ENCODE peak calls at places on chromosomes 2 and 18, in six cellular contexts. F, R, X, J, G and V are unnamed samples.

GRCh38 chr2:235026137-235026536 is 74.3 kb downstream of the SH3BP4 start:
- DNase-seq in F (no peak), R (peak), X (no peak), J (no peak), G (no peak), V (no peak)

GRCh38 chr2:233303252-233303651 is 4.4 kb upstream of the SAG start:
- DNase-seq in F (no peak), R (no peak), X (peak), J (no peak), G (no peak), V (peak)

GRCh38 chr2:50785781-50786180 is 246.2 kb downstream of the NRXN1 start:
- DNase-seq in F (no peak), R (no peak), X (no peak), J (no peak), G (no peak), V (no peak)

GRCh38 chr2:166651080-166651675 is 157.1 kb upstream of the SCN7A start:
- DNase-seq in F (no peak), R (peak), X (no peak), J (no peak), G (no peak), V (no peak)

GRCh38 chr2:146461068-146461467 is 1383.8 kb upstream of the ACVR2A start:
- DNase-seq in F (no peak), R (no peak), X (no peak), J (no peak), G (no peak), V (no peak)

GRCh38 chr2:217218269-217219140 is 358.6 kb upstream of the TNP1 start:
- DNase-seq in F (no peak), R (no peak), X (no peak), J (no peak), G (no peak), V (no peak)

GRCh38 chr2:16664052-16664731 is 1.4 kb downstream of the CYRIA start:
- DNase-seq in F (no peak), R (no peak), X (peak), J (peak), G (no peak), V (peak)

GRCh38 chr2:151728736-151729415 is 5.4 kb downstream of the NEB start:
- DNase-seq in F (no peak), R (no peak), X (no peak), J (no peak), G (no peak), V (peak)

GRCh38 chr18:13269599-13270011 is 51.0 kb downstream of the LDLRAD4 start:
- DNase-seq in F (no peak), R (no peak), X (no peak), J (no peak), G (no peak), V (no peak)

GRCh38 chr2:178914259-178914849 is 107.1 kb upstream of the TTN start:
- DNase-seq in F (peak), R (peak), X (peak), J (peak), G (peak), V (peak)

GRCh38 chr2:239727776-239728600 is 297.2 kb downstream of the NDUFA10 start:
- DNase-seq in F (no peak), R (no peak), X (no peak), J (no peak), G (no peak), V (no peak)

GRCh38 chr2:113157108-113157896 is 16.5 kb upstream of the PSD4 start:
- DNase-seq in F (no peak), R (no peak), X (no peak), J (peak), G (peak), V (peak)

DNA sequence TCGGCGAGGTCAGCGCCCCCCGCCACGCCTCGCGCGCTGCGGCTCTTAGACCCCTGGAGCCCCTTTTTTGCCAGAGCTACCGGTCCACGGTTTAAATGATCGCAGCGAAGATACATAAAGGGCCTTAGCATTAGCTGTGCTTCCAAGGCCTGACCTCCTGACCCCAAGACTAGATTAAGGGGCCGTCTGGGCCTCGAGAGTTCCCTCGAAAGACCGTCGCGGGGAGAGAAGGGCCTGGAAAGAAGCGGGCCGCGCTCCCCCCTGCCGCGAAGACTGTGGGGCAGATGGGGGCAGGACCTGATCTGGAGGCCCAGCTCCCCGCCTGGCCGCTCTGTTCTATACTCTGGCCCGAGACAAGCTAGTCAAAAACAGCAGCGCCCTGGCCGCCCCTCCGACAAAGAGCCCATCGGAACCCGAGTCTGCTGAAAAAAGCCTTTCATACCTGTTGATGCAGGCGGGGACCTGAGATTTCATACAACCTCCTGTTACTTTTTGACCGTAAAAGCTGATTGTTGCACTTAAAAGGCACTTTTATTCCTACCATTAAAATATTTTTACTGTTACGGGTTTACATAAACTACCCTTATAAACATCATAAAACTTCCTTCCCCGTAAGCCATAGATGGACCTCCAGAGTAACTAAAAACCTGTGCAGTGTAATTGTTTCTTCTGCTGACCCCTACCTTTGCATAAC is 68.7 kb upstream of the PSMD14 start:
- DNase-seq in F (peak), R (no peak), X (no peak), J (no peak), G (no peak), V (peak)
- H3K4me3 ChIP-seq in F (peak), R (no peak), X (no peak), J (no peak), G (no peak), V (peak)

GRCh38 chr18:46212398-46212797 is 108.2 kb downstream of the HAUS1 start:
- DNase-seq in F (no peak), R (no peak), X (no peak), J (no peak), G (no peak), V (no peak)
- H3K4me3 ChIP-seq in F (no peak), R (no peak), X (no peak), J (no peak), G (no peak), V (no peak)

GRCh38 chr18:77012120-77012519 is 120.5 kb downstream of the MBP start:
- DNase-seq in F (no peak), R (no peak), X (no peak), J (no peak), G (no peak), V (no peak)
- H3K4me3 ChIP-seq in F (no peak), R (no peak), X (no peak), J (no peak), G (no peak), V (no peak)

GRCh38 chr2:1741851-1742250 is 2.5 kb downstream of the PXDN start:
- DNase-seq in F (no peak), R (no peak), X (no peak), J (peak), G (no peak), V (peak)
- H3K4me3 ChIP-seq in F (no peak), R (peak), X (no peak), J (no peak), G (no peak), V (no peak)

GRCh38 chr2:128438586-128438985 is 119.9 kb upstream of the HS6ST1 start:
- DNase-seq in F (no peak), R (no peak), X (no peak), J (peak), G (peak), V (peak)

GRCh38 chr2:128437181-128437520 is 118.5 kb upstream of the HS6ST1 start:
- DNase-seq in F (no peak), R (no peak), X (no peak), J (peak), G (no peak), V (no peak)

GRCh38 chr2:128439231-128440086 is 120.8 kb upstream of the HS6ST1 start:
- DNase-seq in F (no peak), R (no peak), X (no peak), J (peak), G (peak), V (peak)

GRCh38 chr2:128436498-128437180 is 118.0 kb upstream of the HS6ST1 start:
- DNase-seq in F (no peak), R (no peak), X (no peak), J (no peak), G (peak), V (no peak)

DNA sequence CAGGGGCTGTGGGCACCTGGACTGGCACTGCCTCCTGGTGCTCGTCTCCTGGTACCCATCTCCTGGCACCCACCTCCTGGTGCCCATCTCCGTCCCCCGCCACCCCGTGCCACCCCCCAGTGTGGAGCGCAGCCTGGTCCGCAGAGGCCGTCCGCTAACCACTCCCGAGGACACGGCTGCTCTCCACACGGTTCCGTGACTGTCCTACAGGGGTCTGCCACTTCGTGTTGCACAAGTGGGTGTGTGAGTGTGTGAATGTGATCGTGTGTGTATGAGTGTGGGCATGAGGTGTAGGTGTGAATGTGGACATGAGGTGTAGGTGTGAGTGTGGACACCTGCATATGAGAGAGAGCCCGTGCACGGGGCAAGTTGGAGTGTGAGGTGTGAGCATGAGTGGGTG is 119.4 kb upstream of the HS6ST1 start:
- DNase-seq in F (no peak), R (no peak), X (no peak), J (peak), G (peak), V (no peak)
- H3K4me3 ChIP-seq in F (no peak), R (no peak), X (no peak), J (no peak), G (no peak), V (no peak)

GRCh38 chr2:172278642-172279041 is 148.7 kb upstream of the ITGA6 start:
- DNase-seq in F (no peak), R (no peak), X (no peak), J (no peak), G (no peak), V (no peak)

GRCh38 chr2:172281648-172282576 is 145.5 kb upstream of the ITGA6 start:
- DNase-seq in F (no peak), R (no peak), X (no peak), J (no peak), G (no peak), V (no peak)

GRCh38 chr2:172279214-172279613 is 148.2 kb upstream of the ITGA6 start:
- DNase-seq in F (no peak), R (no peak), X (no peak), J (no peak), G (no peak), V (no peak)

GRCh38 chr2:172280820-172281454 is 146.4 kb upstream of the ITGA6 start:
- DNase-seq in F (no peak), R (no peak), X (peak), J (no peak), G (no peak), V (no peak)

GRCh38 chr2:172279843-172280242 is 147.5 kb upstream of the ITGA6 start:
- DNase-seq in F (no peak), R (no peak), X (no peak), J (no peak), G (no peak), V (no peak)
- H3K4me3 ChIP-seq in F (no peak), R (no peak), X (no peak), J (no peak), G (no peak), V (no peak)